ENCODE peak calls at places on chromosome 2, in six cellular contexts. C is A549, R is K562, W is HepG2, K is upper lobe of left lung, F is GM12878. I is an unnamed sample.
A peak's percentile ranks its signal among the peaks of the same experiment; 100 is the strongest.

GRCh38 chr2:3421053-3421452 is 41.6 kb downstream of the TRAPPC12 start:
- ATAC-seq in F (no peak), C (no peak), W (no peak), R (no peak), K (no peak), I (peak; percentile 74)

GRCh38 chr2:69095246-69095645 is 82.3 kb downstream of the ANTXR1 start:
- ATAC-seq in R (no peak), W (no peak), F (no peak), C (peak; percentile 44), K (no peak), I (peak; percentile 82)

GRCh38 chr2:168002021-168002553 is 245.3 kb downstream of the STK39 start:
- ATAC-seq in W (no peak), F (peak; percentile 76), R (no peak), C (no peak), K (no peak), I (no peak)

GRCh38 chr2:211498551-211499205 is 942.3 kb downstream of the CPS1 start:
- ATAC-seq in W (no peak), F (no peak), C (no peak), R (no peak), K (no peak), I (no peak)

GRCh38 chr2:156580501-156580900 is 144.3 kb downstream of the GPD2 start:
- ATAC-seq in F (no peak), W (no peak), R (peak; percentile 36), K (no peak), C (no peak), I (no peak)

GRCh38 chr2:79952561-79952960 is 352.0 kb downstream of the LRRTM1 start:
- ATAC-seq in R (no peak), F (no peak), K (no peak), C (no peak), W (no peak), I (no peak)

GRCh38 chr2:156077041-156077735 is 255.3 kb downstream of the NR4A2 start:
- ATAC-seq in R (no peak), F (no peak), C (no peak), K (no peak), W (no peak), I (no peak)

GRCh38 chr2:144364988-144365738 is 154.8 kb downstream of the ZEB2 start:
- ATAC-seq in R (peak; percentile 49), K (no peak), C (peak; percentile 28), F (peak; percentile 98), W (peak; percentile 51), I (no peak)

GRCh38 chr2:152471499-152471898 is 136.5 kb downstream of the FMNL2 start:
- ATAC-seq in K (no peak), C (no peak), W (peak; percentile 29), R (no peak), F (no peak), I (no peak)

GRCh38 chr2:160471950-160472349 is 21.7 kb downstream of the RBMS1 start:
- ATAC-seq in F (no peak), W (no peak), K (no peak), C (no peak), R (no peak), I (no peak)

GRCh38 chr2:106142683-106143082 is 51.4 kb downstream of the UXS1 start:
- ATAC-seq in R (no peak), C (no peak), F (no peak), K (no peak), W (no peak), I (no peak)

GRCh38 chr2:106030287-106031268 is 163.5 kb downstream of the UXS1 start:
- ATAC-seq in R (no peak), C (peak; percentile 81), F (peak; percentile 34), W (peak; percentile 91), K (peak; percentile 42), I (peak; percentile 90)

GRCh38 chr2:177030391-177031000 is 182.1 kb upstream of the HNRNPA3 start:
- ATAC-seq in W (no peak), R (no peak), F (no peak), K (no peak), C (no peak), I (no peak)

GRCh38 chr2:205405752-205406151 is 276.5 kb upstream of the NRP2 start:
- ATAC-seq in K (no peak), C (no peak), F (no peak), W (no peak), R (no peak), I (peak; percentile 60)

GRCh38 chr2:149329470-149330126 is 789 bp upstream of the LYPD6 start:
- ATAC-seq in F (peak; percentile 27), R (peak; percentile 21), K (peak; percentile 27), C (peak; percentile 84), W (peak; percentile 53), I (peak; percentile 17)

GRCh38 chr2:196174424-196174823 is 3.0 kb upstream of the STK17B start:
- ATAC-seq in F (no peak), C (no peak), R (no peak), W (no peak), K (no peak), I (no peak)

GRCh38 chr2:119225084-119225864 is 1.6 kb downstream of the STEAP3 start:
- ATAC-seq in R (no peak), W (peak; percentile 5), F (peak; percentile 55), C (no peak), K (no peak), I (no peak)

GRCh38 chr2:176091329-176092258 is 927 bp upstream of the HOXD13 start:
- ATAC-seq in C (no peak), W (no peak), F (no peak), K (no peak), R (no peak), I (no peak)

GRCh38 chr2:217822296-217823252 is 180.2 kb downstream of the TNS1 start:
- ATAC-seq in W (peak; percentile 7), R (peak; percentile 61), C (peak; percentile 45), K (peak; percentile 52), F (no peak), I (peak; percentile 9)

DNA sequence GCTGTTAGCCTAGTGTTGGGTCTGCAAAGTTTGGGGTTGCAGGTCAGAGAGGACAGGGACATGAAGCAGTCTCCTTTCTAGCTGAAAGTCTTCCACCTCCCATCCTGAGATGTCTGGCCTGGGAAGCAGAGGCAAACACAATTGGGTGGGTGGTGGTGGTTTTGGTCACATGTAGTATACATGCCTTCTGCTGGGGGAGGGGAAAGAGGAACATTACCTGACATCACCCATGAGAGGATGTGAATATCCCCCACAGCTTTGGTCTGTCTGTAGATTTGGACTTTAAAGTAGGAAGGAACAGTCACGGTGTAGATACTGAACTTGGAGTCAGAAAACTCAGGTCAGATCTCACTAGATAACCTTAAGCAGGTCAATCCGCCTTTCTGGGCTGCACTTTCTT is 4.6 kb upstream of the DNAJC5G start:
- ATAC-seq in F (peak; percentile 41), C (no peak), R (no peak), K (no peak), W (no peak), I (no peak)
- H3K27ac ChIP-seq in F (no peak overlapping the region), C (no peak overlapping the region), R (no peak overlapping the region), K (no peak overlapping the region), W (no peak overlapping the region), I (no peak overlapping the region)

GRCh38 chr2:150750726-150751125 is 263.3 kb upstream of the RND3 start:
- ATAC-seq in C (no peak), K (no peak), R (no peak), W (no peak), F (no peak), I (no peak)
- TF ChIP-seq EP300 in C (no peak), K (no peak), R (no peak), W (no peak), F (no peak), I (no peak)

DNA sequence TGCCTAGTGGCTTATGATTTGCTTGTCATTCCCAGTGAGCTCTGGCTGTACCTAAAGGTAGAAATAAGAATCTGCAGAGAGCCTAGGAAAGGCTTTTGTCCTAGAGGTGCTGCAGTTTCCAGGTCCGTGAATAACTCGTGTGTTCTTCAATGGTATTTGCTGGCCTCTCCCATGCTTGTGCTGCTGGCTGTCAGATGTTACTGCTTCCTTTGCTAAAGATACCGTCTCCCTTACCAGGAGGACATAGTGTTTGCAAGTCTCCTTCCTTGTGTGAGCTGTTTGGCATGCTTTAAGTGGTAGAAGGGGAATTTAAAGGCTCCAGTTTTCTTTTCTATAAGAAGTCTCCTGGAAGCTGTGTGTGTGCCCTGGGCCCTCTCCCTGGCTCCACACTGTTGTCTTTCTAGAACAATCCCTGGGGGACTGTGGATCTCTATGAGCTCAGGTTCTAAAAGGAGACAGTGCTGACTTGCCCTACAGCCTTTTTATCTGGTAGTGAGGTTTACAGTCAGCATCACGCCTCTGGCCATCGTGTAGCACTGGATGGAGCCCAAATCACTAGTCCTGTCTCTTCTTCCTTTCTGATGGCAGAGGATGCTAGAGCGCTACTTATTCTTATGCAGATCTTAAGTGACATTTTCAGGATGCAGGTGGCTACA is 65.8 kb downstream of the RNF144A start:
- ATAC-seq in R (no peak), K (no peak), W (no peak), C (no peak), F (no peak), I (no peak)
- H3K27ac ChIP-seq in R (no peak overlapping the region), K (peak overlapping the region; percentile 52), W (no peak overlapping the region), C (no peak overlapping the region), F (no peak overlapping the region), I (no peak overlapping the region)

DNA sequence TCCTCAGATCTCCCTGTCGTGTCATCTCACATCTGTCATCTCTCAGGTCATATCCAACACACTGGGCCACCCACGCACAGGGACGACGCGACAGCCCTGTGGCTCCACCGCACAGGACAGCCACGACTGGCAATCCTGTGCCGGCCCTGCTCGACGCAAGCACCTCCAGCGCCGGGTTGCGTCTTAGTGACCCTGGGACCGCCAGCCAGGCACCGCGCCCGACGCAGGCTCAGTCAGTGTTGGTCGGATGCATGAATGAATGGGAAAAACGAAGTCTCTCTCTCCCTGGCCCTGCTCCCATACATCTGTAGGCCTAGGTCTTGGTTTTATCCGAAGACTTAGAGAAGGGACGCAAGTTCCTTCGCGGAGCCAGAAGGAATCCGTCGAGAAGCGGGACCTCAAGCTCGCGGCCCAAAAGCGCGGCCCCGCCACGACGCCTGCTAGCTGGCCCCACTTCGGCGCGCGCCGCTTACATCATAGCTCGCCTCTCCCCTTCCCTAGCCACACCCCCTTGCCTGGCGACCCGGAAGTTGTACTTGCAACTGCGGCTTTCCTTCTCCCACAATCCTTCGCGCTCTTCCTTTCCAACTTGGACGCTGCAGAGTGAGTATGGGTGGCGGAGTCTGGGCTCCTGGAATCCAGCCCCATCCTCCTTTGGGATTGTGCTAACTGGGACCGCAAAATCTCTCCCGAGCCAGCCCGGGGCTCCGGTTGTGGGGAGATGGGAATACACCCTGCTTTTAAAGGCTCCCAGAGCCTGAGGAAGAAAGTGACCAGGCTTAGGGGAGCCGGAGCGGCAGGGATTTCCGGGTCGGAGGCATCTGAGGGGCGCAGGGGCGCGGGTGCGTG is at the start of gene RPL31:
- ATAC-seq in R (peak; percentile 94), F (peak; percentile 92), C (peak; percentile 88), W (peak; percentile 91), K (peak; percentile 97), I (peak; percentile 97)
- TF ChIP-seq EP300 in R (no peak), F (no peak), C (no peak), W (peak; percentile 39), K (no peak), I (no peak)

GRCh38 chr2:44285237-44285636 is 10.0 kb downstream of the SLC3A1 start:
- ATAC-seq in C (no peak), W (no peak), F (no peak), R (no peak), K (no peak), I (no peak)
- H3K27ac ChIP-seq in C (peak overlapping the region; percentile 96), W (no peak overlapping the region), F (no peak overlapping the region), R (no peak overlapping the region), K (no peak overlapping the region), I (no peak overlapping the region)

GRCh38 chr2:70116936-70117554 is 29.8 kb downstream of the PCBP1 start:
- ATAC-seq in C (no peak), F (no peak), R (no peak), W (no peak), K (no peak), I (no peak)
- TF ChIP-seq EP300 in C (no peak), F (no peak), R (no peak), W (no peak), K (no peak), I (no peak)

GRCh38 chr2:129927696-129928095 is 51.8 kb upstream of the RAB6C start:
- ATAC-seq in R (no peak), C (no peak), W (no peak), K (no peak), F (no peak), I (no peak)
- H3K27ac ChIP-seq in R (no peak overlapping the region), C (no peak overlapping the region), W (no peak overlapping the region), K (no peak overlapping the region), F (no peak overlapping the region), I (no peak overlapping the region)